ENCODE peak calls at places on chromosome 7, in eight cellular contexts. One of them, this sample, is unnamed. For H3K27me3, the result is how much of the 10 kb centered on the place peaks cover.

GRCh38 chr7:44962483-44963251 is 16.1 kb downstream of the MYO1G start:
- DNase-seq in PC-9: no peak
- DNase-seq in esophagus squamous epithelium: no peak
- DNase-seq in breast epithelium: no peak
- DNase-seq in tibial nerve: no peak
- DNase-seq in lung: no peak
- DNase-seq in dorsolateral prefrontal cortex: peak
- DNase-seq in uterus: no peak
- DNase-seq in this sample: no peak

GRCh38 chr7:143172354-143172753 is 10.9 kb upstream of the TAS2R39 start:
- DNase-seq in PC-9: peak
- DNase-seq in esophagus squamous epithelium: no peak
- DNase-seq in breast epithelium: peak
- DNase-seq in tibial nerve: no peak
- DNase-seq in lung: peak
- DNase-seq in dorsolateral prefrontal cortex: no peak
- DNase-seq in uterus: peak
- DNase-seq in this sample: no peak

GRCh38 chr7:76302299-76303056 is at the start of gene HSPB1:
- DNase-seq in PC-9: peak
- DNase-seq in esophagus squamous epithelium: peak
- DNase-seq in breast epithelium: peak
- DNase-seq in tibial nerve: peak
- DNase-seq in lung: peak
- DNase-seq in dorsolateral prefrontal cortex: peak
- DNase-seq in uterus: peak
- DNase-seq in this sample: peak

GRCh38 chr7:25775570-25775969 is 376.4 kb upstream of the NFE2L3 start:
- DNase-seq in PC-9: no peak
- DNase-seq in esophagus squamous epithelium: no peak
- DNase-seq in breast epithelium: no peak
- DNase-seq in tibial nerve: no peak
- DNase-seq in lung: no peak
- DNase-seq in dorsolateral prefrontal cortex: no peak
- DNase-seq in uterus: no peak
- DNase-seq in this sample: no peak

GRCh38 chr7:2870471-2870941 is 26.4 kb upstream of the GNA12 start:
- DNase-seq in PC-9: peak
- DNase-seq in esophagus squamous epithelium: no peak
- DNase-seq in breast epithelium: no peak
- DNase-seq in tibial nerve: peak
- DNase-seq in lung: peak
- DNase-seq in dorsolateral prefrontal cortex: no peak
- DNase-seq in uterus: peak
- DNase-seq in this sample: peak

GRCh38 chr7:122677149-122677548 is 21.8 kb downstream of the RNF133 start:
- DNase-seq in PC-9: no peak
- DNase-seq in esophagus squamous epithelium: no peak
- DNase-seq in breast epithelium: no peak
- DNase-seq in tibial nerve: no peak
- DNase-seq in lung: no peak
- DNase-seq in dorsolateral prefrontal cortex: no peak
- DNase-seq in uterus: no peak
- DNase-seq in this sample: no peak

GRCh38 chr7:112207106-112207592 is 654 bp downstream of the ZNF277 start:
- DNase-seq in PC-9: no peak
- DNase-seq in esophagus squamous epithelium: no peak
- DNase-seq in breast epithelium: no peak
- DNase-seq in tibial nerve: no peak
- DNase-seq in lung: no peak
- DNase-seq in dorsolateral prefrontal cortex: no peak
- DNase-seq in uterus: peak
- DNase-seq in this sample: no peak

GRCh38 chr7:137006293-137006692 is 137.8 kb downstream of the CHRM2 start:
- DNase-seq in PC-9: no peak
- DNase-seq in esophagus squamous epithelium: no peak
- DNase-seq in breast epithelium: no peak
- DNase-seq in tibial nerve: no peak
- DNase-seq in lung: no peak
- DNase-seq in dorsolateral prefrontal cortex: no peak
- DNase-seq in uterus: no peak
- DNase-seq in this sample: no peak

GRCh38 chr7:28613262-28613661 is 200.9 kb downstream of the CREB5 start:
- DNase-seq in PC-9: peak
- DNase-seq in esophagus squamous epithelium: no peak
- DNase-seq in breast epithelium: no peak
- DNase-seq in tibial nerve: no peak
- DNase-seq in lung: no peak
- DNase-seq in dorsolateral prefrontal cortex: no peak
- DNase-seq in uterus: no peak
- DNase-seq in this sample: no peak

GRCh38 chr7:57210212-57210611 is 78.0 kb upstream of the ZNF479 start:
- DNase-seq in PC-9: no peak
- DNase-seq in esophagus squamous epithelium: no peak
- DNase-seq in breast epithelium: peak
- DNase-seq in tibial nerve: no peak
- DNase-seq in lung: no peak
- DNase-seq in dorsolateral prefrontal cortex: no peak
- DNase-seq in uterus: no peak
- DNase-seq in this sample: no peak

GRCh38 chr7:131346885-131347592 is 19.4 kb downstream of the MKLN1 start:
- DNase-seq in PC-9: peak
- DNase-seq in esophagus squamous epithelium: no peak
- DNase-seq in breast epithelium: no peak
- DNase-seq in tibial nerve: no peak
- DNase-seq in lung: no peak
- DNase-seq in dorsolateral prefrontal cortex: no peak
- DNase-seq in uterus: no peak
- DNase-seq in this sample: no peak

GRCh38 chr7:16634292-16634738 is 11.2 kb downstream of the ANKMY2 start:
- DNase-seq in PC-9: no peak
- DNase-seq in esophagus squamous epithelium: no peak
- DNase-seq in breast epithelium: no peak
- DNase-seq in tibial nerve: peak
- DNase-seq in lung: no peak
- DNase-seq in dorsolateral prefrontal cortex: no peak
- DNase-seq in uterus: no peak
- DNase-seq in this sample: no peak

GRCh38 chr7:96670338-96671289 is 39.0 kb downstream of the SEM1 start:
- DNase-seq in PC-9: no peak
- DNase-seq in esophagus squamous epithelium: no peak
- DNase-seq in breast epithelium: no peak
- DNase-seq in tibial nerve: no peak
- DNase-seq in lung: no peak
- DNase-seq in dorsolateral prefrontal cortex: no peak
- DNase-seq in uterus: no peak
- DNase-seq in this sample: no peak

GRCh38 chr7:75038508-75038907 is 35.1 kb downstream of the RCC1L start:
- DNase-seq in PC-9: no peak
- DNase-seq in esophagus squamous epithelium: no peak
- DNase-seq in breast epithelium: no peak
- DNase-seq in tibial nerve: no peak
- DNase-seq in lung: no peak
- DNase-seq in dorsolateral prefrontal cortex: no peak
- DNase-seq in uterus: no peak
- DNase-seq in this sample: no peak

GRCh38 chr7:18357691-18358090 is 137.9 kb upstream of the HDAC9 start:
- DNase-seq in PC-9: no peak
- DNase-seq in esophagus squamous epithelium: no peak
- DNase-seq in breast epithelium: no peak
- DNase-seq in tibial nerve: no peak
- DNase-seq in lung: no peak
- DNase-seq in dorsolateral prefrontal cortex: no peak
- DNase-seq in uterus: no peak
- DNase-seq in this sample: no peak

GRCh38 chr7:151013728-151014497 is 10.4 kb downstream of the ATG9B start:
- DNase-seq in PC-9: no peak
- DNase-seq in esophagus squamous epithelium: peak
- DNase-seq in breast epithelium: peak
- DNase-seq in tibial nerve: peak
- DNase-seq in lung: no peak
- DNase-seq in dorsolateral prefrontal cortex: peak
- DNase-seq in uterus: peak
- DNase-seq in this sample: peak
- TF ChIP-seq CTCF in PC-9: no peak
- TF ChIP-seq CTCF in esophagus squamous epithelium: no peak
- TF ChIP-seq CTCF in breast epithelium: no peak
- TF ChIP-seq CTCF in tibial nerve: no peak
- TF ChIP-seq CTCF in lung: peak
- TF ChIP-seq CTCF in dorsolateral prefrontal cortex: no peak
- TF ChIP-seq CTCF in uterus: no peak
- TF ChIP-seq CTCF in this sample: no peak

DNA sequence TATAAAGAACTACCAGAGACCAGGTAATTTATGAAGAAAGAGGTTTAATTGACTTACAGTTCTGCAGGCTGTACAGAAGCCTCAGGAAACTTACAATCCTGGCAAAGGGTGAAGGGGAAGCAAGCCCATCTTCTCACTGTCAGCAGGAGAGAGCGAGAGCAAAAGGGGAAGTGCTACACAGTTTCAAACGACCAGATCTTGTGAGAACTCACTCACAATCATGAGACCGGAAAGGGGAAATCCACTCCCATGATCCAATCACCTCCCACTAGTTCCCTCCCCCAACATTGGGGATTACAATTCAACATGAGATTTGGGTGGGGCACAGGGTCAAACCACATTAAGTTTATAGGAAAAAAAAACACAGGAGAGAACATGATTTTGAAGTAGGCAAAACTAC is 222.1 kb upstream of the SHH start:
- DNase-seq in PC-9: no peak
- DNase-seq in esophagus squamous epithelium: no peak
- DNase-seq in breast epithelium: no peak
- DNase-seq in tibial nerve: no peak
- DNase-seq in lung: no peak
- DNase-seq in dorsolateral prefrontal cortex: no peak
- DNase-seq in uterus: no peak
- DNase-seq in this sample: no peak
- H3K27me3 ChIP-seq in PC-9: under half
- H3K27me3 ChIP-seq in esophagus squamous epithelium: under half
- H3K27me3 ChIP-seq in breast epithelium: under half
- H3K27me3 ChIP-seq in tibial nerve: under half
- H3K27me3 ChIP-seq in lung: under half
- H3K27me3 ChIP-seq in dorsolateral prefrontal cortex: under half
- H3K27me3 ChIP-seq in uterus: under half
- H3K27me3 ChIP-seq in this sample: under half

DNA sequence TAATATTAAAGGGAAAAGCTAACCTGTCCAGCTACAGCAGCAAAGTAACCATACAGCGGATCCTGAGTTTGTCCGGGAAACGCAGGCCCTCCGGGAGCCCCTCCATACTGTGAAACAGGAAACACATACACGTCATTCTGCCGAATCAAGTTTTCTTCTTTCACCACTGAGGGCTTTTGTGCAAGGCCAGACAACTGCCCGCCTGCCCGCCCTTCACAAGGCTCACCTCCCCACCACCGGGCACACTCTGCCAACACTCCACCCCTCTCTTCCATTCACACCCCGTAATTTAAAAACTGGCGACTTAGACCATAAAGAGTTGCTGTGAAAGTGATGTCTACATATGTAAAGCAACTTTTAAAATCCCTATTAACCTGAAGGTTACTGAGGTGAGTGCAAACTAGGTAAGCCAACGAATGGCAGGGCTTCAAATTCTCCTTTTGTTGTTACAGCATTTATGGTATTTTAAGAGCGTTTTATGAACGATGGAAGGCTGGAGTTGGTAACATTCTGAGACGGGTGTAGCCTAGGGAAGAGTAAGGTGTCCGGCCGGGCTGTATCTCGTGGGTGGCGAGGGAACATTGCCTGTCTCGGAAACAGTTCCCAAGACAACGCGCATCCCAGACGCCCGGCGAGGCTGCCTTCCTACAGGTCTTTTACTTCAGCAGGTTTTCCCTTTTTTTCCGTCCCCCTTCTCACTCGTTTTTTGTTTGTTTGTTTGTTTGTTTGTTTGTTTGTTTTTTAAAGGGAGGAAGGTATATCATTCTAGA is 817 bp downstream of the SRI start:
- DNase-seq in PC-9: peak
- DNase-seq in esophagus squamous epithelium: no peak
- DNase-seq in breast epithelium: peak
- DNase-seq in tibial nerve: peak
- DNase-seq in lung: peak
- DNase-seq in dorsolateral prefrontal cortex: peak
- DNase-seq in uterus: peak
- DNase-seq in this sample: peak
- H3K27ac ChIP-seq in PC-9: peak
- H3K27ac ChIP-seq in esophagus squamous epithelium: peak
- H3K27ac ChIP-seq in breast epithelium: peak
- H3K27ac ChIP-seq in tibial nerve: peak
- H3K27ac ChIP-seq in lung: peak
- H3K27ac ChIP-seq in dorsolateral prefrontal cortex: peak
- H3K27ac ChIP-seq in uterus: peak
- H3K27ac ChIP-seq in this sample: peak

GRCh38 chr7:569996-570800 is 50.6 kb upstream of the PDGFA start:
- DNase-seq in PC-9: no peak
- DNase-seq in esophagus squamous epithelium: no peak
- DNase-seq in breast epithelium: no peak
- DNase-seq in tibial nerve: no peak
- DNase-seq in lung: no peak
- DNase-seq in dorsolateral prefrontal cortex: no peak
- DNase-seq in uterus: no peak
- DNase-seq in this sample: no peak

GRCh38 chr7:567305-567883 is 47.7 kb upstream of the PDGFA start:
- DNase-seq in PC-9: no peak
- DNase-seq in esophagus squamous epithelium: no peak
- DNase-seq in breast epithelium: no peak
- DNase-seq in tibial nerve: no peak
- DNase-seq in lung: no peak
- DNase-seq in dorsolateral prefrontal cortex: no peak
- DNase-seq in uterus: no peak
- DNase-seq in this sample: no peak

GRCh38 chr7:568681-569035 is 49.0 kb upstream of the PDGFA start:
- DNase-seq in PC-9: no peak
- DNase-seq in esophagus squamous epithelium: no peak
- DNase-seq in breast epithelium: no peak
- DNase-seq in tibial nerve: no peak
- DNase-seq in lung: no peak
- DNase-seq in dorsolateral prefrontal cortex: no peak
- DNase-seq in uterus: no peak
- DNase-seq in this sample: no peak

GRCh38 chr7:569071-569855 is 49.6 kb upstream of the PDGFA start:
- DNase-seq in PC-9: no peak
- DNase-seq in esophagus squamous epithelium: no peak
- DNase-seq in breast epithelium: no peak
- DNase-seq in tibial nerve: no peak
- DNase-seq in lung: no peak
- DNase-seq in dorsolateral prefrontal cortex: no peak
- DNase-seq in uterus: no peak
- DNase-seq in this sample: no peak

DNA sequence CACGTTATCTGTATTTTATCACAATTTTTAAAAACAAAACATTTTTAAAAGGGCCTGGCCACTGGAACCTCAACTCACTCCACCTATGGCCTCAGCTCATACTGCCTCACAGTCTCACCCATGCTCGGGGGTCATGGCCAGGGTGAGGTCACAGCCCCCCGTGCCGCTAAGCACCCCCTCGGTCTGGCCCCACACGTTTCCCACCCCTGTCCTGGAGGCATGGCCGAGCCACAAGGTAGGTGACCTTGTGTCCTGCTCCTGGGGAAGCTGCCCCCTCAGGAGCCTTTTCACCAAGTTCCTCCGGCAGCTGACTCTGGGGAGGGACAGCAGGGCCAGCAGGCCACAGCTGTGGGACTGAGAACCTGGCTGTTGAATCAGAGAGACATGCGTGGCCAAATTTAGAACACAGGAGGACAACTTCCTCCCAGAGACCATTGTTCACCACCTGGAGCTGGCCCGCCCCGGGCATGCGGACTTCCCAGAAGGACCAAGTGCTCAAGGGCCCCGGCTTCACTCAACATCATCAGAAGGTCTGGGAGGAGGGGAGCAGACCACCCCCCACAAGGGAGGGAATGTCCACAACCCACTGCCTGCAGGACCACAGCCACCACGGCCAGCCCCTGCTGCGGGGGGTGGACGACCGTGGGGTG is 48.5 kb upstream of the PDGFA start:
- DNase-seq in PC-9: no peak
- DNase-seq in esophagus squamous epithelium: no peak
- DNase-seq in breast epithelium: no peak
- DNase-seq in tibial nerve: no peak
- DNase-seq in lung: no peak
- DNase-seq in dorsolateral prefrontal cortex: no peak
- DNase-seq in uterus: no peak
- DNase-seq in this sample: no peak
- TF ChIP-seq CTCF in PC-9: no peak
- TF ChIP-seq CTCF in esophagus squamous epithelium: no peak
- TF ChIP-seq CTCF in breast epithelium: no peak
- TF ChIP-seq CTCF in tibial nerve: no peak
- TF ChIP-seq CTCF in lung: no peak
- TF ChIP-seq CTCF in dorsolateral prefrontal cortex: no peak
- TF ChIP-seq CTCF in uterus: no peak
- TF ChIP-seq CTCF in this sample: no peak